ENCODE peak calls at places on chromosomes 2 and 18, in four cellular contexts. E is heart left ventricle; J is activated naive CD4-positive, alpha-beta T cell; T is stimulated activated CD4-positive, alpha-beta T cell treated with anti-CD3 and anti-CD28 coated beads, Interleukin-15, amount 100 ng/mL, for 48 hours. A is an unnamed sample.

GRCh38 chr2:66324924-66325583 is 109.9 kb upstream of the MEIS1 start:
- DNase-seq in E (no peak), T (no peak), J (no peak), A (no peak)

GRCh38 chr2:136034629-136035028 is 49.2 kb upstream of the DARS1 start:
- DNase-seq in J (no peak), E (no peak), T (no peak), A (no peak)

GRCh38 chr2:135840601-135841000 is 3.6 kb upstream of the LCT start:
- DNase-seq in J (no peak), T (no peak), E (no peak), A (no peak)

GRCh38 chr18:76445275-76445674 is 49.8 kb downstream of the ZNF516 start:
- DNase-seq in J (no peak), E (no peak), T (no peak), A (no peak)

GRCh38 chr18:44637210-44638051 is 43.3 kb upstream of the SETBP1 start:
- DNase-seq in J (no peak), T (no peak), E (no peak), A (no peak)

GRCh38 chr18:49812321-49813070 is 837 bp downstream of the ACAA2 start:
- DNase-seq in E (no peak), J (no peak), T (no peak), A (no peak)

GRCh38 chr18:47750889-47751423 is 179.5 kb downstream of the SMAD2 start:
- DNase-seq in J (no peak), E (no peak), T (no peak), A (no peak)

GRCh38 chr2:83055338-83056010 is 1403.6 kb downstream of the SUCLG1 start:
- DNase-seq in E (no peak), T (no peak), J (no peak), A (no peak)

GRCh38 chr2:68732036-68732435 is 2.6 kb upstream of the ARHGAP25 start:
- DNase-seq in J (no peak), E (peak; percentile 35), T (no peak), A (no peak)

GRCh38 chr18:58314284-58314683 is 270.3 kb downstream of the NEDD4L start:
- DNase-seq in T (no peak), E (peak; percentile 67), J (no peak), A (peak; percentile 60)

GRCh38 chr2:26245231-26245732 is 543 bp downstream of the HADHB start:
- DNase-seq in E (peak; percentile 33), J (peak; percentile 28), T (peak; percentile 25), A (peak; percentile 68)

GRCh38 chr2:16155351-16156145 is 215.2 kb downstream of the MYCN start:
- DNase-seq in T (no peak), E (no peak), J (no peak), A (no peak)

GRCh38 chr2:181662287-181662686 is 5.4 kb upstream of the CERKL start:
- DNase-seq in T (no peak), E (no peak), J (no peak), A (no peak)

A was measured in Right ventricle myocardium inferior.